ENCODE peak calls at places on chromosomes 5 and 9, in four cellular contexts. X is prostate gland, N is right lobe of liver, J is colonic mucosa. H is an unnamed sample.

GRCh38 chr5:59496524-59497134 is 396.9 kb downstream of the PDE4D start:
- DNase-seq in N (no peak), X (no peak), J (no peak), H (no peak)

GRCh38 chr9:2338770-2339169 is 282.8 kb upstream of the VLDLR start:
- DNase-seq in N (no peak), X (no peak), J (no peak), H (no peak)

GRCh38 chr9:87099383-87099782 is 152.1 kb upstream of the GAS1 start:
- DNase-seq in J (no peak), X (no peak), N (no peak), H (no peak)

GRCh38 chr9:2116073-2116472 is 100.9 kb downstream of the SMARCA2 start:
- DNase-seq in J (no peak), N (no peak), X (no peak), H (no peak)

GRCh38 chr9:113882636-113883164 is 6.6 kb downstream of the ZNF618 start:
- DNase-seq in X (no peak), N (no peak), J (no peak), H (no peak)

GRCh38 chr9:9004844-9005243 is 1205.3 kb upstream of the DMAC1 start:
- DNase-seq in J (no peak), X (no peak), N (no peak), H (no peak)

GRCh38 chr9:86282979-86283535 is 719 bp upstream of the ISCA1 start:
- DNase-seq in X (no peak), N (no peak), J (no peak), H (no peak)

GRCh38 chr5:83711982-83712601 is 8.6 kb downstream of the HAPLN1 start:
- DNase-seq in J (peak; percentile 70), N (no peak), X (peak; percentile 20), H (peak; percentile 56)

GRCh38 chr5:167699434-167699833 is 592.0 kb upstream of the WWC1 start:
- DNase-seq in N (no peak), J (no peak), X (peak; percentile 10), H (no peak)

GRCh38 chr5:67051164-67051563 is 145.4 kb downstream of the CD180 start:
- DNase-seq in N (no peak), J (peak; percentile 75), X (no peak), H (no peak)

GRCh38 chr5:125026900-125027731 is 280.7 kb upstream of the ZNF608 start:
- DNase-seq in X (peak; percentile 52), J (peak; percentile 54), N (no peak), H (no peak)

GRCh38 chr5:142015781-142016533 is 3.1 kb upstream of the GNPDA1 start:
- DNase-seq in N (no peak), J (peak; percentile 33), X (no peak), H (no peak)

GRCh38 chr5:178732281-178732680 is 1.8 kb upstream of the ZNF354A start:
- DNase-seq in X (no peak), J (no peak), N (no peak), H (no peak)

GRCh38 chr9:75907863-75908262 is 17.4 kb downstream of the PCSK5 start:
- DNase-seq in X (no peak), J (no peak), N (no peak), H (no peak)

GRCh38 chr9:100440071-100440470 is 13.1 kb downstream of the MSANTD3 start:
- DNase-seq in N (no peak), X (no peak), J (no peak), H (no peak)

GRCh38 chr5:123916331-123917121 is 404.5 kb downstream of the CSNK1G3 start:
- DNase-seq in N (no peak), J (no peak), X (peak; percentile 8), H (no peak)

GRCh38 chr5:34411470-34412346 is 244.4 kb upstream of the RAI14 start:
- DNase-seq in X (no peak), N (no peak), J (no peak), H (no peak)

GRCh38 chr5:55853818-55854217 is 2.7 kb downstream of the IL31RA start:
- DNase-seq in J (no peak), X (no peak), N (no peak), H (no peak)

GRCh38 chr9:33480094-33480493 is 6.4 kb upstream of the NOL6 start:
- DNase-seq in J (no peak), X (no peak), N (no peak), H (no peak)

GRCh38 chr5:148186248-148187003 is 16.4 kb upstream of the SPINK6 start:
- DNase-seq in J (no peak), N (no peak), X (no peak), H (no peak)

GRCh38 chr5:148374693-148375360 is 8.9 kb upstream of the FBXO38 start:
- DNase-seq in J (peak; percentile 52), N (no peak), X (peak; percentile 47), H (peak; percentile 37)

GRCh38 chr9:131478421-131478868 is 24.3 kb upstream of the POMT1 start:
- DNase-seq in N (no peak), X (no peak), J (peak; percentile 33), H (peak; percentile 42)

GRCh38 chr5:67435007-67435406 is 238.4 kb upstream of the CD180 start:
- DNase-seq in N (no peak), J (no peak), X (no peak), H (no peak)

DNA sequence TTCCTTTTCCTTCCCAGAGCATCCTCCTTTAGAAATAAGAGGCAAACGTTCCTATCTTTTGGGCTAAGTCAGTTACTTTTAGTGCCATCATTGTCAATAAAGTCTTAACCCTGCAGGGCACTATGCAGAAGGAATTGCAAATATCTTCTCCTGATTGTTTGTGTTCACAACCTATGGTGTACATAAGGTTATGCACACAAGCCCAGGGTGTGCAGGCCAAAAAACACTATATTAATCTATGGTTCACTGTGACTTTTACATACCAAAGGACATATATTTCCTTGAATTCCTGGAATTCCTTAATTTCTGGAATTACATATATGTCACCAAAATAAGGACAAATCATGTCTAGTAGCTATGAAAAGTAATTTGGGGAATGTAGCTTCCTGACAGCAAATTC is 493.6 kb downstream of the MTRR start:
- DNase-seq in N (no peak), J (no peak), X (no peak), H (no peak)
- H3K27ac ChIP-seq in N (no peak overlapping the region), J (no peak overlapping the region), X (no peak overlapping the region), H (no peak overlapping the region)

GRCh38 chr5:111063709-111064322 is 7.7 kb upstream of the TSLP start:
- DNase-seq in X (no peak), N (peak; percentile 19), J (no peak), H (no peak)
- H3K27ac ChIP-seq in X (no peak overlapping the region), N (no peak overlapping the region), J (no peak overlapping the region), H (no peak overlapping the region)

GRCh38 chr9:83270116-83270515 is 207.2 kb upstream of the RASEF start:
- DNase-seq in N (no peak), X (no peak), J (no peak), H (no peak)

GRCh38 chr9:83267741-83268140 is 204.8 kb upstream of the RASEF start:
- DNase-seq in N (no peak), X (no peak), J (no peak), H (no peak)

GRCh38 chr9:83271665-83272071 is 208.7 kb upstream of the RASEF start:
- DNase-seq in N (no peak), X (no peak), J (no peak), H (no peak)

GRCh38 chr9:83266618-83267543 is 203.9 kb upstream of the RASEF start:
- DNase-seq in N (no peak), J (no peak), X (no peak), H (peak; percentile 68)
- H3K27ac ChIP-seq in N (no peak overlapping the region), J (no peak overlapping the region), X (no peak overlapping the region), H (peak overlapping the region; percentile 3)

GRCh38 chr5:154860123-154860522 is 1.7 kb downstream of the CNOT8 start:
- DNase-seq in J (peak; percentile 43), N (peak; percentile 35), X (no peak), H (no peak)

GRCh38 chr5:154861946-154862345 is 3.5 kb downstream of the CNOT8 start:
- DNase-seq in J (no peak), X (no peak), N (no peak), H (no peak)

GRCh38 chr5:154862766-154863165 is 4.3 kb downstream of the CNOT8 start:
- DNase-seq in N (no peak), X (no peak), J (no peak), H (no peak)

GRCh38 chr5:154858972-154859950 is 834 bp downstream of the CNOT8 start:
- DNase-seq in N (no peak), J (peak; percentile 34), X (no peak), H (no peak)

DNA sequence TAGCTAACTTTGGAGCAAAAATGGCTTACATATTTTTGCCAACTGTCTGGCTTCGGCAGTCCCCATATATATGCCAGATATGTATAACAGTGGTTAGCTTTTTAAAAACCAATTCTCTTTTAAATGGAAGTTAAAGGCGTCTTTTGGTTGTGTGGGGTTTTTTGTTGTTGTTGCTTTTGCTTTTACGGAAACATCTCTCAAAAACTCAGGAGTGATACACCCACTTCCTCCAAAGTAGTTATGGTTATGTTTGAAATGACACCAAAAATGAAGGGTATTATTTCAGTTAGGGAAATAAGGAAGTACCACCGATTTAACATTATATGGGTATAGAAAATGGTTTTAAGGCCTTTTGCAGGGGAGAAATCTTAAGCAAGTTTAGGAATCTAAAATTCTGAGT is 2.3 kb downstream of the CNOT8 start:
- DNase-seq in J (no peak), N (no peak), X (no peak), H (no peak)
- H3K27ac ChIP-seq in J (peak overlapping the region; percentile 99), N (no peak overlapping the region), X (no peak overlapping the region), H (peak overlapping the region; percentile 95)

GRCh38 chr5:75319636-75320035 is 17.4 kb upstream of the HMGCR start:
- DNase-seq in X (no peak), J (no peak), N (no peak), H (no peak)
- H3K27ac ChIP-seq in X (no peak overlapping the region), J (no peak overlapping the region), N (no peak overlapping the region), H (no peak overlapping the region)

GRCh38 chr5:155655569-155655968 is 642.0 kb downstream of the KIF4B start:
- DNase-seq in J (no peak), X (no peak), N (no peak), H (no peak)
- H3K27ac ChIP-seq in J (no peak overlapping the region), X (no peak overlapping the region), N (no peak overlapping the region), H (no peak overlapping the region)

DNA sequence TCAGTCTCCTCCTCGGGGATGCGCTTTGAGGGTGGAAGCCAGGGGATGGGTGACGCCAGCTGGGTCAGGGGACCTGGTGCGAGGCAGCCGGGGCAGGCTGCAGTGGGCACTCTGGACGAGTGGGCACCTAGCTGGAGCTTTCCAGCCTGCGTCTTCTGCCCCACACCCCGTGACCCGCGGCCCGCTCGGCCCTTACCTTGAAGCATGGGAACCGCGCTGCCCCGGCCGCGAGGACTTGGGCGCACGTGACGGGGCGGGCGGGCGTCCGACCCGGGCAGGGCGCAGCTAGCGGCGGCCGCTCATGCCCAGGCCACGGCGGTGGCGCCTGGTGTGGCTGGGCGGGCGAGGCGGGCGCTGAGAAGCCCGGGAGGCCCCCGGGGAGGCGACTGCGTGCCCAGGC is 308 bp downstream of the FAM163B start:
- DNase-seq in J (no peak), X (no peak), N (no peak), H (no peak)
- H3K27ac ChIP-seq in J (no peak overlapping the region), X (no peak overlapping the region), N (no peak overlapping the region), H (no peak overlapping the region)